ENCODE peak calls at places on chromosomes 2 and 18, in six cellular contexts. T, W, N, K, M and E are unnamed samples. For H3K36me3, the result is how much of the 10 kb centered on the place peaks cover.

GRCh38 chr2:36356990-36357505 is 1.5 kb downstream of the CRIM1 start:
- DNase-seq in T (peak), W (no peak), N (peak), K (no peak), M (no peak), E (peak)

GRCh38 chr2:168030862-168031624 is 216.4 kb downstream of the STK39 start:
- DNase-seq in T (no peak), W (no peak), N (no peak), K (peak), M (no peak), E (no peak)

GRCh38 chr2:134502090-134502487 is 216.7 kb downstream of the TMEM163 start:
- DNase-seq in T (no peak), W (no peak), N (no peak), K (no peak), M (no peak), E (no peak)

GRCh38 chr2:227862227-227862740 is 9.1 kb upstream of the DAW1 start:
- DNase-seq in T (no peak), W (no peak), N (no peak), K (peak), M (peak), E (no peak)

GRCh38 chr2:124538549-124538948 is 513.5 kb downstream of the CNTNAP5 start:
- DNase-seq in T (no peak), W (no peak), N (no peak), K (no peak), M (no peak), E (no peak)

GRCh38 chr2:66437601-66438497 is 2.9 kb downstream of the MEIS1 start:
- DNase-seq in T (peak), W (no peak), N (peak), K (peak), M (no peak), E (no peak)

GRCh38 chr18:79964330-79965118 is at the start of gene HSBP1L1:
- DNase-seq in T (peak), W (no peak), N (peak), K (peak), M (peak), E (peak)

GRCh38 chr2:128359841-128360240 is 41.2 kb upstream of the HS6ST1 start:
- DNase-seq in T (no peak), W (no peak), N (peak), K (no peak), M (no peak), E (no peak)

GRCh38 chr18:10784596-10785202 is 258.9 kb downstream of the NAPG start:
- DNase-seq in T (no peak), W (no peak), N (no peak), K (no peak), M (no peak), E (no peak)

GRCh38 chr2:11080253-11081115 is 74.8 kb upstream of the SLC66A3 start:
- DNase-seq in T (no peak), W (no peak), N (peak), K (no peak), M (no peak), E (peak)

GRCh38 chr2:226002438-226002837 is 602.9 kb downstream of the NYAP2 start:
- DNase-seq in T (no peak), W (no peak), N (no peak), K (peak), M (peak), E (no peak)

GRCh38 chr2:61014805-61015204 is 2.7 kb upstream of the PEX13 start:
- DNase-seq in T (no peak), W (no peak), N (no peak), K (no peak), M (no peak), E (no peak)

GRCh38 chr2:8571286-8571791 is 110.5 kb upstream of the ID2 start:
- DNase-seq in T (no peak), W (no peak), N (no peak), K (no peak), M (no peak), E (no peak)

GRCh38 chr2:8573942-8574195 is 108.0 kb upstream of the ID2 start:
- DNase-seq in T (no peak), W (no peak), N (no peak), K (no peak), M (no peak), E (no peak)

GRCh38 chr2:8573234-8573941 is 108.5 kb upstream of the ID2 start:
- DNase-seq in T (no peak), W (no peak), N (no peak), K (no peak), M (no peak), E (no peak)

GRCh38 chr2:8571792-8572499 is 109.9 kb upstream of the ID2 start:
- DNase-seq in T (no peak), W (no peak), N (peak), K (no peak), M (no peak), E (no peak)

DNA sequence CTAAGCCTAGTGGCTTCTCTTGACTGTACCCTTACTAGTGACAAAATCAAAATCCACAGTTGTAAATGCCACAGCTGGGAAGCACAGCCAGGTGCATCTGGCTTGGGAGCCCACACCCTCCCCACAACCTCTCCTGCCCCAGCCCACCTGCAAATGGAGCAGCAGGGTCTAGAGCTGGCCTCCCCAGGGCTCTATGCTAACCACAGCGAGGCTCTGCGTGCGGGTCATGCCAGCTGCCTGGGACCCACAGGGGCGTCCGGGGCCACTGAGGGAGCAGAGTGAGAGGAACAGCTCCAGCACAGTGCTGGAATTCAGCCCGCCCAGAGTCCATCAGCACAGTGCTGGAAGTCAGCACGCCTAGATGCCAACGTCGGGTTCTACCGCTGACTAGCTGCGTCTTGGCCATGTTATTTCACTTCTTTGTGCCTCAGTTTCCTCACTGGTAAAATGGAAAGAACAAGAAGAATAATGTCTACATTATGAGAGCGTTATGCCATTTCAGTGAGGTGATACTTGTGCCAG is 109.1 kb upstream of the ID2 start:
- DNase-seq in T (no peak), W (no peak), N (no peak), K (no peak), M (no peak), E (no peak)
- H3K27ac ChIP-seq in T (no peak), W (no peak), N (no peak), K (no peak), M (no peak), E (no peak)

GRCh38 chr2:54983345-54984235 is 66.7 kb downstream of the RTN4 start:
- DNase-seq in T (no peak), W (no peak), N (no peak), K (peak), M (peak), E (no peak)
- H3K36me3 ChIP-seq in T (under half), W (under half), N (half or more), K (under half), M (under half), E (under half)

GRCh38 chr18:36187138-36187825 is at the start of gene MOCOS:
- DNase-seq in T (peak), W (no peak), N (peak), K (peak), M (peak), E (peak)
- H3K4me3 ChIP-seq in T (peak), W (peak), N (peak), K (peak), M (peak), E (peak)

DNA sequence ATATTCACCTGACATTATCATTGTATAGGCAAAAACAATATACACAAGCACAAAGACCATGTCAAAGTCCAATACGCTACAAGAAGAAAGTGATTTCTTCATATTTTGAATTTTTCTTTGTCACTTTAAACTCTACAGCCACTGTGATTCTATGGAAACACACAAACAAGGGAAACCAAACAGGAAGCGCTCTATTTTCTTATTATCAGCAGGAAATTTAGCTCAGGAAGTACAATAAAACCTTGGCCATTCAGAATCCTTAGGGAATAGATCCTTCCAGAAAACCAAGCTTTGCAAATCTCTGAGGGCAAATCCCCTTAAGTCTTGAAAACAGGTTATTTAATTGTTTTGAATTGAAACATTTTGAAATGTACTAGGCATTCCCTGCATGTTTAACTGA is 336.2 kb downstream of the EPHA4 start:
- DNase-seq in T (no peak), W (no peak), N (no peak), K (no peak), M (no peak), E (no peak)
- H3K27ac ChIP-seq in T (no peak), W (no peak), N (no peak), K (no peak), M (no peak), E (no peak)

GRCh38 chr18:36176177-36176584 is 11.1 kb upstream of the MOCOS start:
- DNase-seq in T (no peak), W (no peak), N (no peak), K (no peak), M (no peak), E (no peak)
- H3K36me3 ChIP-seq in T (under half), W (under half), N (half or more), K (under half), M (under half), E (under half)

GRCh38 chr2:9419558-9419957 is 3.8 kb downstream of the ITGB1BP1 start:
- DNase-seq in T (no peak), W (no peak), N (no peak), K (no peak), M (no peak), E (no peak)
- H3K4me3 ChIP-seq in T (no peak), W (no peak), N (no peak), K (no peak), M (no peak), E (no peak)

DNA sequence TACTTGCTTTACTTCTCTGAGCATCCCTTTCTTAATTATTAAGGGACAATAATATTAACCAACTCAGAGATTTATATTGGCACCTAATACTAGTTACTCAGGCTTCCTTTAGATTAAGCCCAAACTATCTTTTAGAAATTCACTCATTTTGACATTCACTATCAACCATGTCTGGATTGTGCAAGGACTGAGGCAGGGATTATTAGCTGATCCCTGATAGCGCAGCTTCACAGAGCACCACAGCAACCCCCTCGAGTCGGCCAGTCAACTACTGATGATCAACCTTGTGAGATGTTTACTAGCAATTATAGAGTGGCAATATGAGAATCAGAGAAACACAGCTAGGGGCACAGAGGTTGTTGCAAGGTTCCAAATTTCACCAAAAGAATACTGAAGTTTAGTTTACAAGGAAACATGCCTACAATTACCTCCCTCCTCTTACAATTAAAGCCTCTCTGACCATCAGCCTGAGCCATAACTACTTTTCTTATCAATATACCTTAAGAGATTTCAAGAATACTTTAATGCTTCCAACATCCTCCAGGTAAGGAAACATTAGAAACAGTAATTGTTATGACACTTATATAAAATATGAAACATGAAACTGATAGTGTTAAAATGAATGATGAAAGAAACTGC is 191.6 kb downstream of the TCF4 start:
- DNase-seq in T (no peak), W (no peak), N (no peak), K (no peak), M (no peak), E (no peak)
- H3K27ac ChIP-seq in T (no peak), W (no peak), N (no peak), K (no peak), M (no peak), E (no peak)

DNA sequence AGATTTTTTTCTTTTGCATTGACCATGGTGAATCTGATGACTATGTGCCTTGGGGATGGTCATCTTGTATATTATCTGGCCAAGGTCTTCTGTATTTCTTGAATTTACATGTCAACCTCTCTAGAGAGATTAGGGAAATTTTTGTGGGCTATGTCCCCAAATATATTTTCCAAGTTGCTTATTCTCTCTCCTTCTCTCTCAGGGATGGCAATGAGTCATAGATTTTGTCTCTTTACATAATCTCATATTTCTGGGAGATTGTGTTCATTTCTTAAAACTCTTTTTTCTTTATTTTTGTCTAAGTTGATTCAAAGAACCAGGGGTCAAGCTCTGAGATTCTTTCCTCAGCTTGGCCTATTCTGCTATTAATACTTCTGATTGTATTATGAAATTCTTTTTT is 9.9 kb downstream of the GKN2 start:
- DNase-seq in T (no peak), W (no peak), N (no peak), K (no peak), M (no peak), E (no peak)
- H3K36me3 ChIP-seq in T (under half), W (under half), N (under half), K (under half), M (under half), E (under half)

GRCh38 chr2:120400546-120400945 is 54.6 kb downstream of the INHBB start:
- DNase-seq in T (no peak), W (no peak), N (peak), K (no peak), M (no peak), E (no peak)

GRCh38 chr2:120401275-120402069 is 55.5 kb downstream of the INHBB start:
- DNase-seq in T (no peak), W (no peak), N (peak), K (no peak), M (no peak), E (no peak)

GRCh38 chr2:120403261-120403660 is 57.3 kb downstream of the INHBB start:
- DNase-seq in T (no peak), W (no peak), N (no peak), K (no peak), M (no peak), E (no peak)

GRCh38 chr2:120402508-120402907 is 56.6 kb downstream of the INHBB start:
- DNase-seq in T (no peak), W (no peak), N (no peak), K (no peak), M (no peak), E (no peak)

DNA sequence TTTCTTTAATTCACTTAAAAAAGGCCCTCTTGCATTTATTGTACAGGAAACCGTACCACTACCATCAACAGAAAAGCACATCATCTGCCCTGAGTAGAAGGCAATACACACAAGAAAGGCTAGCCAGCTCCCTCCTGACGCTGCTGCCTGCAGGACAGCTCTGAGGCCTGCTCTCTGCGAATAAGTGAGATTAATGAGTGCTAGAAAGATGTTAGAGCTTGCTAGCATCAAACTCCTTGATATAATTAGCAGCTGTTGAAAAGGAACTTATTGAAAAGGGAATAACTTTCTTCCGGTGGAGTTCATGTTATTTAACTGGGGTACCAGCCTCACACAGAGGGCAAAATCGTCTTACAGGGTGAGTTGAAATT is 56.1 kb downstream of the INHBB start:
- DNase-seq in T (no peak), W (no peak), N (no peak), K (no peak), M (no peak), E (no peak)
- H3K4me3 ChIP-seq in T (no peak), W (no peak), N (no peak), K (no peak), M (no peak), E (no peak)